ENCODE peak calls at places on chromosomes 16 and 17, in five cellular contexts. C is CD8-positive, alpha-beta memory T cell; M is transverse colon; A is testis; W is fibroblast of lung. K is an unnamed sample.

GRCh38 chr17:2797226-2797625 is 988 bp downstream of the RAP1GAP2 start:
- DNase-seq in A (no peak), C (no peak), W (no peak), M (no peak), K (no peak)

GRCh38 chr17:7293131-7293557 is 1.3 kb downstream of the YBX2 start:
- DNase-seq in W (no peak), C (no peak), A (no peak), M (no peak), K (no peak)

GRCh38 chr16:85029413-85029794 is 1.8 kb downstream of the KIAA0513 start:
- DNase-seq in C (peak; percentile 26), A (peak; percentile 27), W (peak; percentile 56), M (peak; percentile 46), K (no peak)

GRCh38 chr17:21419299-21420239 is 43.4 kb downstream of the KCNJ12 start:
- DNase-seq in M (no peak), W (no peak), C (peak; percentile 88), A (no peak), K (no peak)

GRCh38 chr17:17035490-17035889 is 6.8 kb upstream of the MPRIP start:
- DNase-seq in W (no peak), M (no peak), C (no peak), A (no peak), K (no peak)

GRCh38 chr17:65855245-65855644 is 293.8 kb upstream of the AXIN2 start:
- DNase-seq in C (no peak), W (peak; percentile 67), M (no peak), A (no peak), K (no peak)

GRCh38 chr17:42067371-42068180 is 17.2 kb upstream of the C17orf113 start:
- DNase-seq in C (peak; percentile 56), A (peak; percentile 81), W (peak; percentile 11), M (peak; percentile 77), K (peak; percentile 74)

GRCh38 chr17:54956802-54957201 is 11.7 kb downstream of the COX11 start:
- DNase-seq in M (no peak), C (no peak), A (no peak), W (no peak), K (no peak)

GRCh38 chr17:56707312-56708219 is 114.1 kb downstream of the NOG start:
- DNase-seq in C (no peak), A (no peak), M (no peak), W (peak; percentile 67), K (no peak)

GRCh38 chr17:61221181-61221580 is 178.5 kb upstream of the TBX2 start:
- DNase-seq in M (no peak), A (no peak), C (no peak), W (no peak), K (no peak)

GRCh38 chr17:80842456-80843053 is 149.1 kb upstream of the CHMP6 start:
- DNase-seq in W (no peak), A (no peak), C (no peak), M (no peak), K (no peak)

GRCh38 chr17:16419929-16420271 is 4.5 kb downstream of the TRPV2 start:
- DNase-seq in A (no peak), M (no peak), C (no peak), W (peak; percentile 90), K (no peak)

GRCh38 chr17:40915199-40915661 is 22.2 kb downstream of the KRT23 start:
- DNase-seq in M (no peak), A (no peak), C (no peak), W (peak; percentile 99), K (no peak)

GRCh38 chr17:61157246-61157887 is 242.3 kb upstream of the TBX2 start:
- DNase-seq in M (no peak), A (peak; percentile 69), C (no peak), W (peak; percentile 71), K (no peak)

GRCh38 chr16:76676356-76676755 is 399.2 kb downstream of the CNTNAP4 start:
- DNase-seq in M (no peak), A (no peak), W (no peak), C (no peak), K (peak; percentile 14)

GRCh38 chr16:3736116-3736515 is 18.8 kb upstream of the TRAP1 start:
- DNase-seq in A (no peak), C (no peak), M (no peak), W (no peak), K (no peak)

GRCh38 chr16:23863511-23864422 is 28.0 kb downstream of the PRKCB start:
- DNase-seq in W (no peak), C (peak; percentile 59), A (no peak), M (peak; percentile 31), K (no peak)

DNA sequence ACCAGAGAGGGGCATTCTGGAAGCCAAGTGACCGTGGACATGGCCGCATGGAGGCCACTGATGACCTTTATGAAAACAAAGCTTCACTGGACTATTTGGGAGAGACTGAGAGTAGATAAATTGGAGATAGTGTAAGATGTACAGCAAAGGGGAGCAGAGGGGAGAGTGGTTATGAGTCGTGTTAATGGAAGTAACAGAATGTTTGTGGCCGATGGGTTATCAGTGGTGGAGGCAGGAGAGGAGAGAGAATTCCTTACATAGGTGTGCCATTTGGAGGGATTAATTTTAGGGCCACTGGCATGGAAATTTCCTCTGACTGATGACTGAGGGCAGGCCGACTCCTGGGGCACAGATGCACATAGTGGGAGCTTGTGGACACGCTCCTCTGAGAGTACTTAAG is 19.2 kb downstream of the PRPSAP2 start:
- DNase-seq in W (peak; percentile 60), C (no peak), A (no peak), M (no peak), K (no peak)
- H3K36me3 ChIP-seq in W (no peaks in the 10 kb centered on the region), C (peaks cover 36% of the 10 kb centered on the region), A (no peaks in the 10 kb centered on the region), M (peaks cover 31% of the 10 kb centered on the region), K (no peaks in the 10 kb centered on the region)

DNA sequence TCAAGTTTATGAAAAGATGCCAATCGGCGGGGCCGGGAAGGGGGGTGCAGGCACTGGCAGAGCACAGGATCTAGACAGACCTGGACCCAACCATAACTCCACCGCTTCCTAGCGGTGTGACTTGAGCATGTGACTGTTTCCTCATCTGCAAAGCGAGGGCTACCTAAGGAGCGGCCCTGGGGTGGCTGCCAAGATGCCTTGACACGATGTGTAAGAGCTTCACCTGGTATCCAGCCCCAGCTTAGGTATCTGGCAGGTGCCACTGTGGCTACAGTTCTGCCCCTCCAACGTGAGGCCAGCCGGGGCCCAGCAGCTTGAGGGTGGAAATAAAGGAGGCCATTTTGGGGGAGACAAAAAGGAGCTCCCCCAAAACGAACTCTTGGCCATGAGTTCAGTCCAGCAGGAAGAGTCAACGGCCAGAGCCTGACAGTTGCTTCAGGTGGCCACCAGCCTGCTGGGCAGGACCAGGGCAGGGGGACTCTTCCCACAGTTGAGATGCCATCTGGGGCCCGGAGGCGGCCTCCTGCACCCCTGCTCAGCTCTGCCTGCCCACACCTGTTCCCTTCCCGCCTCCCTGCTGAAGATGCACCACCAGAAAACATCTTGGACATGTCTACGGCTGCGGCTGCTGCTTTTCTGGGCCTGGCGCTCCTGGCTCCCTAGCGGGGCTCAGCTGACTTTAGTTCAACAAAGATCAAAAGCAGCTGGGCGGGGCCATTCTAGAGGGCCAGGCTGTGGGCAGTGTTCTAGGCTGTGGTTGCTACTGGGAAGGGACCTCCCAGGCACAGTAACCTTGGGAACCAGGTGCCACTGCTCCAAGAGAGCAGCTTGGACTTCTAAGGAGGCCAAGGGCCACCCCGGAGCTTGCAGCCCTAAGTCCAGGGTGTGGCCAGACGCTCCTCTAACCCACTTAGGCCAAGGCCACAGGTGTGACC is 3.4 kb upstream of the MTSS2 start:
- DNase-seq in W (no peak), A (no peak), M (peak; percentile 58), C (no peak), K (peak; percentile 52)
- H3K36me3 ChIP-seq in W (peaks cover 1% of the 10 kb centered on the region), A (no peaks in the 10 kb centered on the region), M (no peaks in the 10 kb centered on the region), C (no peaks in the 10 kb centered on the region), K (no peaks in the 10 kb centered on the region)

GRCh38 chr16:16051132-16051531 is 101.7 kb downstream of the ABCC1 start:
- DNase-seq in C (no peak), A (no peak), M (no peak), W (no peak), K (no peak)
- H3K36me3 ChIP-seq in C (peaks cover 27% of the 10 kb centered on the region), A (no peaks in the 10 kb centered on the region), M (peaks cover 13% of the 10 kb centered on the region), W (peaks cover 30% of the 10 kb centered on the region), K (no peaks in the 10 kb centered on the region)

GRCh38 chr17:46032909-46033308 is 33.9 kb downstream of the STH start:
- DNase-seq in M (no peak), A (no peak), C (no peak), W (no peak), K (no peak)
- H3K36me3 ChIP-seq in M (peaks cover 81% of the 10 kb centered on the region), A (no peaks in the 10 kb centered on the region), C (peaks cover 75% of the 10 kb centered on the region), W (peaks cover 19% of the 10 kb centered on the region), K (peaks cover 11% of the 10 kb centered on the region)

DNA sequence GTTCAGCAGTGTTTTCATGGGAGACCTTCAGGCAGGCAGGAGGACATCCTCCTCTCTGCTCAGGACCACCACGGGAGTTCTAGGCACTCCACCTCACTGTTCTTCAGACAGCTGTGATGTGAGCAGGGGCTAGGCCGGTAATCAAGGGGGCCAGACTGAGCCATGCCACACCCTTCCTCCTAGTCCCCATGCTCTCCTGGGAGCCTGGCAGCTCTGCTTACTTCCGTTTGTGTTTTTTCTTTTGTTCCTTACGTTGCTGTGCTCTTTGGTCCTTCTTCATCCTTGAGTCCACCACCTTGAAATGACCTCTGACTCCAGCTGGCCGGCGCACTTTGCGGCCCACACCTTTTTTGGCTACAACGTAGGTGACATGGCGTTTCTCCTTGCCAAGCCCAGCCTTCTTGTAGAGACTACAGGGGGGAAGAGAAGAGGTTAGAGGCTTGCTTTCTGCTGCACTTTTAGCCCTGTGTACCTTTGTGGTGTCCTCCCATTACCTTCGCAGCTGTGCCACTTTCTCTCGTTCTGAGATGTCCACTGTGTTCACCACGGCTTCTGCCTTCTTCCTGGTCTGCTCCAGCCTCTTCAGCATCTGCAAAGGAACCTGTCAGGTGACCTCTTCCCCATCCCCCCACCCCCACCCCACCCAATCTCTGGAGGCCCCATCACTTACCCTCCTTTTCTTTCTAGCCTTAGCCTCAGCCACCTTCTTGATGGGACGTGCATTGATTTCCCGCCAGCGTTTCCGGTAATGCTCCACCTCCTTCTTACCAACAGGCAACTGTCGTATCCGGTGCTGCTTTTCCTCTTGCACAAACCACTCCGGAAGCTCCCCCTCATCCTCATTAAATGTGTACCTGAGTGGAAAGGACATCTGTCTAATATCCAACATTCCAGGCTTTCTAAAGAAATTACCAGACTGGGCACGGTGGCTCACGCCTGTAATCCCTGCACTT is 7.4 kb upstream of the PSMC5 start:
- DNase-seq in W (no peak), A (no peak), M (no peak), C (no peak), K (no peak)
- H3K36me3 ChIP-seq in W (peaks cover 51% of the 10 kb centered on the region), A (no peaks in the 10 kb centered on the region), M (peaks cover 86% of the 10 kb centered on the region), C (peaks cover 89% of the 10 kb centered on the region), K (peaks cover 61% of the 10 kb centered on the region)

DNA sequence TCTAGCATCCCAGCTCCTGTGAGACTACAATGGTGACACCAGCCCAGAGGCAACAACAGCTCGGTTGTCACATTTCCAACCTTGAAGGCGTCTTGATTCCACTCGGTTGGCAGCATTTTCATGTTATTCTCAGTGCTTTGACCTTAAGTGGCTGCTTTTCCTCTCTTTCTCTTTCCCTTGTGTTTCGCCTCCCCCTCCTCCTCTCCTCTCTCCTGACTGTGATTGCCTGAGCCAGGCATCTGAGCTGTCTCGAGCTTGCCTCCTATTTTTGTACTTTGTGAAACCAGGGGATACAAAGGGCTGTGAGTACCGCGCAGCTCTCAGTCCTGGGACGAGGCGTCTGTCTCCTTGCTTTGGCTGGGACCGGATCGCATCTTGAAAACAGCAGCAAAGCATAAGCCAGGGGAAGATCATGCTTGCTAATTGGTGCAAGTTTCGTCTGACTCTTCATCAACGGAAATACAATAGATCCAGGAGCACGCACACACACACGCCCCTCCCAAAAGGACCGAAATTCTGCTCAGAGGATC is 48.8 kb upstream of the SDK2 start:
- DNase-seq in W (no peak), M (no peak), A (no peak), C (no peak), K (no peak)
- H3K36me3 ChIP-seq in W (no peaks in the 10 kb centered on the region), M (no peaks in the 10 kb centered on the region), A (no peaks in the 10 kb centered on the region), C (no peaks in the 10 kb centered on the region), K (no peaks in the 10 kb centered on the region)

K was measured in body of pancreas.